ENCODE peak calls at places on chromosomes 3 and 15, in five cellular contexts. U is SK-N-SH, L is sigmoid colon, K is breast epithelium, M is spleen. A is an unnamed sample.

GRCh38 chr15:35218215-35218614 is 133.1 kb upstream of the NANOGP8 start:
- DNase-seq in K (no peak), M (no peak), U (no peak), L (no peak), A (no peak)

GRCh38 chr15:66161575-66162118 is 91.9 kb downstream of the MEGF11 start:
- DNase-seq in L (no peak), K (no peak), M (no peak), U (no peak), A (no peak)

GRCh38 chr15:92881570-92881837 is 18.6 kb upstream of the CHD2 start:
- DNase-seq in U (no peak), M (no peak), K (no peak), L (no peak), A (no peak)

GRCh38 chr3:128316456-128316855 is 150.2 kb downstream of the DNAJB8 start:
- DNase-seq in L (no peak), M (peak), K (no peak), U (no peak), A (peak)

GRCh38 chr15:31013863-31014607 is 22.6 kb upstream of the MTMR10 start:
- DNase-seq in U (no peak), L (no peak), K (no peak), M (no peak), A (no peak)

GRCh38 chr3:12964713-12965612 is 108.3 kb downstream of the IQSEC1 start:
- DNase-seq in M (no peak), K (no peak), U (no peak), L (no peak), A (peak)

GRCh38 chr3:185176756-185177359 is 24.0 kb upstream of the C3orf70 start:
- DNase-seq in M (no peak), K (no peak), U (peak), L (no peak), A (no peak)

GRCh38 chr3:129371041-129371826 is 57.2 kb downstream of the EFCAB12 start:
- DNase-seq in L (no peak), K (no peak), M (no peak), U (peak), A (no peak)

GRCh38 chr3:14520149-14520548 is 20.0 kb downstream of the GRIP2 start:
- DNase-seq in L (peak), M (no peak), U (no peak), K (peak), A (no peak)

GRCh38 chr3:123053107-123053506 is 13.7 kb upstream of the PDIA5 start:
- DNase-seq in K (no peak), M (no peak), U (no peak), L (no peak), A (no peak)

GRCh38 chr3:182796310-182796709 is 3.0 kb downstream of the ATP11B start:
- DNase-seq in U (no peak), K (no peak), M (no peak), L (no peak), A (no peak)

GRCh38 chr15:70081612-70082011 is 16.1 kb downstream of the TLE3 start:
- DNase-seq in M (no peak), K (no peak), U (no peak), L (no peak), A (no peak)

GRCh38 chr3:171049831-171050444 is 23.4 kb upstream of the SLC2A2 start:
- DNase-seq in M (no peak), K (no peak), U (peak), L (no peak), A (no peak)

GRCh38 chr3:155078959-155079794 is 942 bp upstream of the MME start:
- DNase-seq in K (no peak), U (peak), L (no peak), M (no peak), A (no peak)

DNA sequence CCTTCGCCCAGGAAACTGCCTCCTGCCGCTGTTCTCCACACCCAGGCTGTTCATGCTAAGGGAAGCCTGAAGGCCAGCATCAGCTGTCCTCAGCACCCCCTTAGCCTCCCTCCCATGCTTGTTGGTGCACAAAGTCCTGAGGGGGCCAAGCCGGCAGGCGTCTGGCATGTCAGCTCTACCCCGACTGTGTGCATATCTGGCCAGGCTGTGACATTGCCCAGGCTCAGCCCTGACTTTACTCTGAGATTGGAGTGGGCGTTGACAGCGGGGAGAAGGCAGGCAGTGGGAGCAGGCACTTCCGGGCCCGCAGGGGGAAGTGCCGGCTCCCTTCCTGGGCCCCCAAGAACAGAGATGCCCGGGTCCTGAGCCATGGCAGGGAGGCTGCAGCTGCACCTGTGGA is 492.2 kb downstream of the AGBL1 start:
- DNase-seq in L (no peak), U (peak), M (no peak), K (no peak), A (no peak)
- TF ChIP-seq POLR2AphosphoS5 in L (no peak), U (no peak), M (no peak), K (no peak), A (no peak)

DNA sequence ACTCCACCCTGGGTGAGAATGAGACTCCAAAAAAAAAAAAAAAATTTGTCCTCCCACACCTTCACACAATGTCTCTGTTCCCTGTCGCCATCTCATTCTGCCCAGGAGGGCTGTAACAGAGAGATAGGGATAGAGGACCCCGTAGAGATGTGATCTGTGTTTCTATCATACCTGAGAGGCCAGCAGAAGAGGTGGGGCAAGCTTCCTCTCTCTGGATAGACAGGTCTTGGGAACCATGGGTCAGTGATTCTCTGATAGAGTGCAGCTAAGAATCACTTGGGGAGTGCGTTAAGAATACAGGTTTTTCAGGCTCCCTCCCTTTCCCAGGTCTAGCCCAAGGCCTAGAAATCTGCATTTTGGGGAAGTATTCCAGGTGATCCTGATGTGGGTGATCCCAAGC is 8.3 kb downstream of the CA12 start:
- DNase-seq in U (no peak), M (no peak), K (no peak), L (no peak), A (no peak)
- H3K27ac ChIP-seq in U (peak), M (no peak), K (peak), L (no peak), A (no peak)

GRCh38 chr3:46110701-46111493 is 83.6 kb upstream of the XCR1 start:
- DNase-seq in L (no peak), M (no peak), K (no peak), U (no peak), A (no peak)
- TF ChIP-seq POLR2AphosphoS5 in L (no peak), M (no peak), K (peak), U (no peak), A (no peak)

DNA sequence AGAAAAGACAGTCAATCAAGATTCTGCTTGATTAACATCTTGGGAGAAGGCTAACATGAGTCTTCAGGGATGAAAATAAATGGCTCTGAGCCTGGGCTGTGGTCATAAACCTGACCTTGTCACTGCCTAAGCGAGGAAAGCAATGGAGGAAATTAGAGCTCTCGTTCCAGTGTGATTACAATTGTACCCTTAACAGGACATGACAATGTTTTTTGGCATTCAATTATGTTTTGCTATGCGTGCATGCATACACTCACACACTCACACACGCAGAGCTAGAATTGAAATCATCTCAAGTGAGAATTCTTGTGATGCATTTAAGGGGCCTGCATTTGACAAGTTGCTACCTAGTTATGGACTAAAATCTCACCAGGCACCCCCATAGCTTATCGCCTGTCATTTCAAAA is 24.1 kb downstream of the ZNF80 start:
- DNase-seq in M (no peak), K (no peak), L (no peak), U (no peak), A (no peak)
- H3K27ac ChIP-seq in M (peak), K (no peak), L (no peak), U (no peak), A (no peak)

DNA sequence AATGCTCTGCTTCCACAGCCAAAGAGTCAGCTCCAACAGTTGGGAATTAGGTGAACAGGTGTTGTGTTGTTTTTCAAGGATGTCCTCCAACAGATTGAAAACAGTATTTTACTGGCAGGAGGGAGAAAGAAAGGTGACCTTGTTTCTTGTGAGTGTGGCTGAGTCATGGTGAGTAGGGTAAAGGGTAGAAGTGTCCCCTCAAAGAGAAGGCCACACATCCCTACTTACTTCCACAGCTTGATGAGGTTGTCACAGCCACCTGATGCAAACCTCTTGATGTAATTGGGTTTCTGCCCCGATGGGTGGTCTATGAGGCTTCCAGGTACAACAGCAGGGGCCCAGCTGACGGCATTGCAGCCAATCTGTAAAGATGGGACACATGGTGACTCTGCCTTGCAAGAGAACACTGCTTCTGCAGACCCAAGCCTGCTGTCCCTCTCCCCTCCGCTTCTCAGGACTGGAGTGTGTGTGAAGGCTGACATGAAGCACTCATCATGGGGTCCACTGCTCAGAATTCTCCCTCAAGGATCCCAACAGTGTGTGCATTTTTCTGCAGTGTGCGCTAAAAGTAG is 12.7 kb upstream of the GHRL start:
- DNase-seq in U (no peak), L (no peak), M (no peak), K (no peak), A (no peak)
- TF ChIP-seq POLR2AphosphoS5 in U (no peak), L (no peak), M (no peak), K (no peak), A (no peak)

GRCh38 chr3:138351151-138351550 is 2.8 kb downstream of the MRAS start:
- DNase-seq in M (no peak), K (no peak), L (peak), U (no peak), A (no peak)

GRCh38 chr3:138348950-138349739 is 766 bp downstream of the MRAS start:
- DNase-seq in L (peak), K (no peak), U (peak), M (no peak), A (no peak)

GRCh38 chr3:138348107-138348949 is at the start of gene MRAS:
- DNase-seq in L (peak), K (peak), M (peak), U (peak), A (peak)

GRCh38 chr3:138351916-138352555 is 3.7 kb downstream of the MRAS start:
- DNase-seq in K (no peak), L (peak), M (no peak), U (no peak), A (no peak)

DNA sequence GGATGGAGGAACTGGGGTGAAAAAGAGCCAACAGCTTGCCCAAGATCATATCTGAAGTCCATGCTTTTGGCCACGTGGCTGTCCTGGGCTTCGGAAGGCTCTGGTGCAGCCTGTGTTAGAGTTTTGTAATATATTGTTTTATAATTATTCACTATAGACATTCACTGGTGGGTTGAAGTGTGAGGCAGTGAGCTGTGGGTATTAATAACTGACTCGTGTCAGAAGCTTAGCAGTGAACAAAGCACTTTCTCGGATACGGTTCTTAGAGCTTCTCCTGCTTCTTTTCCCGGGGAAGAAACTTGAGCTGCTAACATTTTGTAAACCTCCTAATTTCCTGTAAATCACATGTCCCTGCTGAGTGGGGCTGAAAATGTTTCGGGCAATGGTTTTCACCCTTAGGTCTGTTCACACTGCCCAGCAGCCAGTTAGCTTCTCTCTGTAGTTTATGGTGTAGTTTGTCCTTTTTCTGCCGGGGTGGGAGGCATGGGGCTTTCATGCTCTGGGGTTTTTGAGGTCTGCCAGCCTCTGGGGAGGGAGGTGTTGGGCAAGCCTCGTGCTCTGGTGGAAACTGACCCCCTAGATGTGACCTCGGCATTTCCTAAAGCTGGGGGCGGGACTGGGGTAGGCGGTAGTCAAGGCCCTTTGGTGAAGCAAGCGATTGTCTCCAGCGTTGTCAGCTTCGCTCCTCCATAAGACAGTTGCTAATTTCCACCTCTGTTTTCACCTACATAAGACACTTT is 1.7 kb downstream of the MRAS start:
- DNase-seq in M (no peak), U (no peak), K (no peak), L (no peak), A (no peak)
- H3K27ac ChIP-seq in M (no peak), U (no peak), K (peak), L (peak), A (peak)

GRCh38 chr3:120324185-120324584 is 25.0 kb downstream of the LRRC58 start:
- DNase-seq in M (no peak), U (no peak), L (no peak), K (no peak), A (no peak)
- TF ChIP-seq POLR2AphosphoS5 in M (no peak), U (no peak), L (no peak), K (no peak), A (no peak)

DNA sequence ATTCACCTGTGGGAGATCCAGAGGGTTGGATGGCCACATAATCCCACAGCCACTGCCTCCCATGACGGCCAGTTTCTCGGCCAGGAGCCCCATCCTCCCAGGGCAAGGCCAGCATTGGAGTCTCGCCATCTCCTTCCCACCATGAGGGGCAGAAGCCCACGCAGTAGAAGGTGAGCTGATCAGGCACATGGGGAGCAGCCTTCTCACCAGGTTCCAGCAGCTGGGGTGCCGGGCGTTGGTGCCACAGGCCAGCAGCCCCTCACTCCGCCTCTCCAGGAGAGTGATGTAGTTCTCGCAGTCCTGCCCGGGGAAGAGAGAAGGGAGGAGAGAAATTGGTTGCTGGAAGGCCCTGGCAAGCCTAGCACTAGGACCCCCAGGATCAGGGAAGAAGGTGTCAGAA is 16.1 kb downstream of the SEMA7A start:
- DNase-seq in U (no peak), K (no peak), M (peak), L (no peak), A (no peak)
- H3K27ac ChIP-seq in U (no peak), K (no peak), M (no peak), L (no peak), A (no peak)

GRCh38 chr3:51966486-51966885 is 768 bp downstream of the PCBP4 start:
- DNase-seq in L (no peak), M (no peak), K (no peak), U (no peak), A (no peak)

GRCh38 chr3:51966941-51967383 is 292 bp downstream of the PCBP4 start:
- DNase-seq in M (no peak), U (peak), K (no peak), L (no peak), A (no peak)

GRCh38 chr3:51968883-51969674 is 1.8 kb upstream of the PCBP4 start:
- DNase-seq in U (no peak), K (no peak), M (no peak), L (no peak), A (no peak)

GRCh38 chr3:51968175-51968681 is 974 bp upstream of the PCBP4 start:
- DNase-seq in M (no peak), K (no peak), U (peak), L (no peak), A (no peak)

DNA sequence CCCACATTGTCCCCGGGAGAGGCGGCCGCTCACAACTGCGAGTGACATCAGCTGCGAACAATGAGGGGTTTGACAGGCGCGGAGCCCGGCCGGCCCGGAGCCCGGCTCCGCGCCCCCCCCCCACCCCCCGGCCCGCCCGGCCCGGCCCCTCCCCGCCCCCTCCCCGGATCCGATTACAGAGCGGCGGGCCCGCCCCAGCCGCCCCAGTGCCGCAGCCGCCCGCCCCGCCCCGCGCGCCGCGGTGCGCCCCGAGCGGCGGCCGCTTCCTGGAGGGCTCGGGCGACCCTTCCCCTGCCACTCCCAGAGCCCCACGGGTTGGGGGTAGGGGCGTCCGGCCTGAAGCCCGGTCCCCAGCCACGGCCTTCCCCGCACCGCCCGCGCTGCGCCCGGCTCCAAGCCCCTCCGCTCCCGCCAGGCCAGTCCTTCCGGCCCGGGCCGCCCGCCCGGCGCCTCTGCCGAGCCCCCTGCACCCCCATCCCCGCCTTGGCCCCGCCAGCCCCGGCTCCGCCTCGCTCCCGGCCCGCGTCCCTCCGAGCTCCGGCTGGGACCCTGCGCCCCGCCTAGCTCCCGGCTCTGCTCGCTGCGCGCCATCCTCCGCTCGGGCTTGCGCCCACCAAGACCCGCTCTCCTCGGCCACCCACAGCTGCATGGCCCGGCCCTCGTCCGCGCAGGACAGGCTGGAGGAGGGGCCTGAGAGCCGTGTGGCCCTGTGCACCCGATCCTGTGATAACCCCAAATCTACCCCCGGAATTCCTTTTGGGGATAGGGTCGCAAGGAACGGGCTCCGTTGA is at the start of gene PCBP4:
- DNase-seq in L (peak), U (peak), K (peak), M (no peak), A (peak)
- TF ChIP-seq POLR2AphosphoS5 in L (peak), U (peak), K (no peak), M (peak), A (no peak)

DNA sequence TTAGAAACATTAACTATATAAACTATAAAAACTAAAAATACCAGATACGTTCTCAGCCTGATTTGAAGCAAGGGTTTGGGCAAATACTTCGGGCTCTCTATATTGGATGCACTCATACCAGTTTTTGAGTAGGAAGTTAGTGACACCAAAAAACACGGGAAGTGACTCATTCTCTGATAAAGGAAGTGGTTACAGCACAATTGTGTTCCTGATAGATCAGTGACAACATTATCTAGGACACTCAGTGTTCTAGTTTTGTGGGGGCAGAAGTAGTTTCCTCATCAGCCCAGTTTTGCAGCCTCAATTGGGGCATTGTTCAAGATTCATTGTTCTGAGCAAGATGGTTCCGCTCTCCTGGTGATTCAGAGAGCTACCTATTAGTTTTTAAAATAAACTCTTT is 469.6 kb upstream of the DPPA4 start:
- DNase-seq in L (no peak), K (no peak), U (no peak), M (no peak), A (no peak)
- H3K27ac ChIP-seq in L (no peak), K (no peak), U (peak), M (peak), A (no peak)

A was measured in prostate gland.